ENCODE peak calls at places on chromosomes 3 and 15, in five cellular contexts. H is DMS79, Q is NCI-H524, J is H4, S is activated gamma-delta T cell treated with Interleukin-2 at 50 U/mL for 16 hours. I is an unnamed sample.

GRCh38 chr15:40873625-40874561 is at the start of gene RHOV:
- DNase-seq in J (no peak), Q (peak), H (peak), S (peak), I (peak)

GRCh38 chr3:61847784-61848462 is 286.6 kb downstream of the PTPRG start:
- DNase-seq in J (no peak), H (no peak), Q (no peak), S (no peak), I (peak)

GRCh38 chr3:177860236-177860635 is 663.0 kb upstream of the TBL1XR1 start:
- DNase-seq in S (no peak), Q (peak), J (no peak), H (no peak), I (no peak)

GRCh38 chr15:57861039-57861638 is 154.6 kb downstream of the POLR2M start:
- DNase-seq in H (no peak), J (peak), S (peak), Q (peak), I (no peak)

GRCh38 chr3:85670626-85671025 is 711.8 kb downstream of the CADM2 start:
- DNase-seq in Q (no peak), J (no peak), S (no peak), H (no peak), I (no peak)

GRCh38 chr3:98885851-98886250 is 15.6 kb downstream of the DCBLD2 start:
- DNase-seq in J (no peak), Q (no peak), S (no peak), H (peak), I (no peak)

GRCh38 chr3:56926513-56927282 is 124.9 kb upstream of the ARHGEF3 start:
- DNase-seq in Q (no peak), H (no peak), J (no peak), S (no peak), I (no peak)

GRCh38 chr3:15300318-15301078 is 31.9 kb downstream of the SH3BP5 start:
- DNase-seq in S (no peak), Q (peak), H (no peak), J (peak), I (no peak)

GRCh38 chr3:183485093-183485492 is 56.7 kb upstream of the MCF2L2 start:
- DNase-seq in Q (no peak), H (no peak), S (no peak), J (no peak), I (no peak)

GRCh38 chr15:41022487-41023090 is 69.3 kb downstream of the CHAC1 start:
- DNase-seq in S (peak), H (no peak), J (peak), Q (peak), I (peak)

I was measured in right cardiac atrium.